ENCODE peak calls at places on chromosomes 5 and 9, in nine cellular contexts. D is mesothelial cell of epicardium, F is fibroblast of villous mesenchyme, R is Calu3, O is B cell, N is GM23338, L is MM.1S, J is neural crest cell, K is A549. B is an unnamed sample.

GRCh38 chr5:77423022-77423750 is 68.9 kb downstream of the WDR41 start:
- DNase-seq in D (no peak), F (peak), R (no peak), O (no peak), N (no peak), L (no peak), J (no peak), K (no peak), B (no peak)

GRCh38 chr9:80841888-80842287 is 847.5 kb downstream of the TLE1 start:
- DNase-seq in D (no peak), F (peak), R (no peak), O (no peak), N (no peak), L (no peak), J (no peak), K (no peak), B (peak)

GRCh38 chr9:113957778-113958430 is 81.8 kb downstream of the ZNF618 start:
- DNase-seq in D (no peak), F (peak), R (peak), O (no peak), N (no peak), L (no peak), J (no peak), K (peak), B (no peak)

GRCh38 chr5:53871050-53871449 is 310.6 kb downstream of the NDUFS4 start:
- DNase-seq in D (no peak), F (no peak), R (no peak), O (no peak), N (peak), L (no peak), J (no peak), K (peak), B (no peak)

GRCh38 chr5:174725261-174725990 is 1.0 kb downstream of the MSX2 start:
- DNase-seq in D (no peak), F (no peak), R (no peak), O (no peak), N (no peak), L (no peak), J (no peak), K (no peak), B (no peak)

GRCh38 chr5:179621551-179621971 is 1.9 kb downstream of the HNRNPH1 start:
- DNase-seq in D (no peak), F (no peak), R (no peak), O (no peak), N (no peak), L (peak), J (no peak), K (no peak), B (no peak)

GRCh38 chr9:93962041-93962440 is 6.9 kb upstream of the BARX1 start:
- DNase-seq in D (no peak), F (no peak), R (no peak), O (no peak), N (no peak), L (no peak), J (no peak), K (no peak), B (peak)

GRCh38 chr5:59999056-59999455 is 105.5 kb upstream of the PDE4D start:
- DNase-seq in D (no peak), F (peak), R (no peak), O (no peak), N (peak), L (no peak), J (no peak), K (no peak), B (no peak)

GRCh38 chr9:132804576-132805295 is 73.3 kb downstream of the AK8 start:
- DNase-seq in D (no peak), F (no peak), R (no peak), O (no peak), N (no peak), L (no peak), J (no peak), K (no peak), B (no peak)

GRCh38 chr5:142870552-142870951 is 100.4 kb downstream of the ARHGAP26 start:
- DNase-seq in D (no peak), F (no peak), R (no peak), O (no peak), N (no peak), L (no peak), J (no peak), K (no peak), B (no peak)

GRCh38 chr9:27784999-27785713 is 211.9 kb upstream of the C9orf72 start:
- DNase-seq in D (no peak), F (no peak), R (peak), O (no peak), N (no peak), L (no peak), J (no peak), K (no peak), B (no peak)

GRCh38 chr5:8953016-8953415 is 592.9 kb downstream of the SEMA5A start:
- DNase-seq in D (no peak), F (no peak), R (no peak), O (no peak), N (no peak), L (no peak), J (no peak), K (no peak), B (no peak)

GRCh38 chr5:38847549-38848341 is 1.9 kb downstream of the OSMR start:
- DNase-seq in D (no peak), F (peak), R (peak), O (no peak), N (peak), L (no peak), J (no peak), K (peak), B (no peak)

GRCh38 chr9:37740631-37741328 is 12.8 kb upstream of the TRMT10B start:
- DNase-seq in D (no peak), F (no peak), R (no peak), O (no peak), N (no peak), L (no peak), J (no peak), K (no peak), B (no peak)

GRCh38 chr5:179374506-179375235 is 29.4 kb upstream of the ADAMTS2 start:
- DNase-seq in D (no peak), F (no peak), R (no peak), O (no peak), N (no peak), L (no peak), J (no peak), K (no peak), B (no peak)

GRCh38 chr5:64923151-64923685 is 154.5 kb downstream of the CWC27 start:
- DNase-seq in D (no peak), F (peak), R (no peak), O (no peak), N (peak), L (no peak), J (no peak), K (no peak), B (no peak)

DNA sequence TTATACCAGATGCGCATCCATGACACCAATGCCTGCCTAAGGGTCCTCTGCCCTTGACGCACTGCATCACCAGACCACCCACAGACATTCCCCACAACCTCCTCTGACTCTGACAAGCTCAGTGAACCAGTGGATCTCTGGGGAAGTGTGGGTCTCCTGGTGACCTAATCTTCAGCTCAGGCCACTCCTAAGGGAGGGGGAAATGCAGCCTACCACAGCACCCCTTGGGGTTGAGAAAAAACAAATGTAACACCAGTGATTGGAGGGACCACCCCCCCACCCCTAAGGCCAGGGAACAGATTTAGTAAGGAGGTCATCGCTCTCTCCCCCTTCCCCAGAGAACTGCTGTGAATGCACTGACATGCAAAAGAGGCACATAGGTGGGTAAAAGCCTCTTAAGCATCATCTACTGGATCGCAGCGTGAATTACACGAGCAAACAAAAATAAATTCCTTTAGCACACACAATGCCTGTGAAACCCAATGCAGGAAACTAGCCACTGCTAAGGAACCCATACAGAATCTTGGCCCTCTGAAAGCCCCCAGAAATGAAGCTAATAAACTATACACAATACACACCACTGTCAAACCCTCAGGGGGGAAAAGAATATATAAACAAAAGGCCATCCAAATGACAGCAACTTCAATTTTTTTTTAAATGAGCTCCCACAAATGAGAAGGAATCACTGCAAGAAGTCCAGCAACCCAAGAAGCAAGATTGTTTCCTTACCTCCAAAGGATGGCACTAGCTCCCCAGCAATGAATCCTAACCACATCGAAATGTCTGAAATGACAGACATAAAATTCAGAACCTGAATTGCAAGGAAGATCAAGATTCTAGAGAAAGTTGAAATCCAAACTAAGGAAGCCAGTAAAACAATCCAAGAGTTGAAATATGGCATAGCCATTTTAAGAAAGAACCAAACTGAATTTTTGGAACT is 513.7 kb upstream of the PTGER4 start:
- DNase-seq in D (no peak), F (peak), R (no peak), O (no peak), N (peak), L (no peak), J (no peak), K (peak), B (no peak)
- TF ChIP-seq CTCF in D (no peak), F (no peak), R (no peak), O (no peak), N (peak), L (no peak), J (no peak), K (peak), B (peak)

GRCh38 chr5:84693256-84693655 is 308.6 kb upstream of the EDIL3 start:
- DNase-seq in D (no peak), F (no peak), R (no peak), O (no peak), N (no peak), L (no peak), J (no peak), K (no peak), B (no peak)
- TF ChIP-seq CTCF in D (no peak), F (no peak), R (no peak), O (no peak), N (no peak), L (no peak), J (no peak), K (no peak), B (no peak)

DNA sequence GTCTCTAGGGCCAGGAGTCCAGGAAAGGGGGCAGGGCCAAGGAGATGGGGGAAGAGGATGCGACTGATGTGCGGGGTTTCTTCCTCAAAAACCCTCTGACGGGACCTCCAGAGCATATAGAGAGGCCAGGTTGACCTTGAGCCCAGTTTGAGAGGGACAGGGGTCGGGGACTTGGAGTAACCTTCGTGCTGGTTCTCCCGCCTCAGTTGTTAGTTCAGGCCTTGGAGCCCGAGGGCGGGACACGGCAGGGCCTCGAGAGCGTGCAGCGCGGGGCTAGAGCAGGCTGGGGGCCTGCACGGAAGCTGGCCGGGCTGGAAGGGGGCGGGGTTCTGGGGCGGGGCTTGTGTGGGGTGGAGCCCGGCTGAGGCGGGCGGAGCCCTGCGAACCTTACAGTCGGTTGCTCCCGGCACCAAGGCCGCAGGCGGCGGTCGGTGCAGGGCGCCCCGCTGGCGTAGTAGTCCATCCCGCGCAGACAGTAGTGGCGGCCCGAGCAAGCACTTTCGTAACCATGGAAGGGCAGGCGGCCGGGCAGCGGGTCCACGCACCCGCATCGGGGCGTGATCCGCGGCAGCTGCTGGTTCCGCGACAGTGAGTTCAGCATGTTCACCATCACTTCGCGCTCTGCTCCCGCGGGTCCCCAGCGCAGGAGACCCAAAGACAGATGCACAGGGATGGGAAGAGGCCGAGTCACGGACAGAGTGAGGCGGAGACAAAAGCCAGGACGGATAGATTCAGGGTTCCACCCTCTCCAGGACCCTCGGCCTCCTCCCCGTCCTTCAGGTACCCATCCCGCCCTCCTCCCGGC is 4.0 kb upstream of the MYORG start:
- DNase-seq in D (no peak), F (peak), R (peak), O (peak), N (peak), L (peak), J (peak), K (peak), B (peak)
- TF ChIP-seq CTCF in D (no peak), F (no peak), R (no peak), O (no peak), N (no peak), L (no peak), J (no peak), K (no peak), B (no peak)

GRCh38 chr5:15501057-15501791 is 1.2 kb downstream of the FBXL7 start:
- DNase-seq in D (no peak), F (peak), R (no peak), O (no peak), N (peak), L (peak), J (peak), K (peak), B (no peak)
- TF ChIP-seq CTCF in D (no peak), F (peak), R (no peak), O (no peak), N (peak), L (peak), J (peak), K (no peak), B (no peak)

B was measured in GM13977.